ENCODE peak calls at places on chromosomes 3 and 15, in seven cellular contexts. E is choroid plexus epithelial cell; C is osteocyte; H is kidney; V is CD4-positive, alpha-beta T cell; K is HCT116; Z is pancreas. N is an unnamed sample.

GRCh38 chr15:66094331-66094730 is 159.2 kb downstream of the MEGF11 start:
- DNase-seq in E (no peak), C (no peak), H (no peak), K (no peak), Z (no peak), V (no peak), N (no peak)

GRCh38 chr3:98702166-98702565 is 61.0 kb upstream of the ST3GAL6 start:
- DNase-seq in E (no peak), H (no peak), V (no peak), C (no peak), Z (no peak), K (no peak), N (peak; percentile 7)

GRCh38 chr3:142502187-142502985 is 54.5 kb upstream of the XRN1 start:
- DNase-seq in K (no peak), H (no peak), Z (no peak), E (no peak), V (no peak), C (no peak), N (no peak)

GRCh38 chr3:71421820-71422566 is 161.5 kb downstream of the FOXP1 start:
- DNase-seq in C (no peak), K (no peak), H (no peak), E (no peak), Z (no peak), V (no peak), N (no peak)

GRCh38 chr15:72271895-72272212 is 500 bp downstream of the PARP6 start:
- DNase-seq in C (no peak), H (no peak), E (peak; percentile 31), K (no peak), V (no peak), Z (no peak), N (peak; percentile 28)

GRCh38 chr3:101602731-101603130 is 28.8 kb downstream of the PCNP start:
- DNase-seq in H (no peak), E (no peak), Z (no peak), K (no peak), C (no peak), V (no peak), N (no peak)

GRCh38 chr3:18409266-18409665 is 15.9 kb downstream of the SATB1 start:
- DNase-seq in K (no peak), Z (no peak), C (no peak), H (no peak), V (no peak), E (no peak), N (no peak)

GRCh38 chr15:25971053-25971452 is 107.9 kb upstream of the ATP10A start:
- DNase-seq in Z (no peak), V (no peak), H (no peak), E (no peak), C (no peak), K (no peak), N (no peak)

DNA sequence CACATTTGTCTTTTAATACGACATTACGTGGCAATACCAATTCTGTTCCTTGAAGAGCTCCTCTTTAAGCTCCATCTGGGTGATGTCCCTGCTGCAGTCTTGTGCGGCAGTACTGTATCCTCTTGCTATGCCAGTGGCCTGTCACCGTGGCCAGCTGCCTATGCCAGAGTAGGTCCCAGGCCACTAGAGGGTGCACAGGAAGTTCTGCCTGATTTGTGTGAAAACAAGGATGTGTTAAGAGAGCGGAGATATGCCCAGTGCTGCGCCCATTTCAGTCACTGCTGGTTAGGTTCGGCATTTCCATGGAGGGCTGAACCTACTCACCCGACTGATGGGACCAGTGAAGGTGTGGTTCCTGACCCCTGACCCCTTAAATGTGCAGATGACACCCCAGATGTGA is 25.2 kb downstream of the NIPA1 start:
- DNase-seq in V (no peak), H (no peak), C (no peak), Z (no peak), E (peak; percentile 42), K (no peak), N (peak; percentile 3)
- TF ChIP-seq CTCF in V (no peak), H (no peak), C (peak; percentile 50), Z (peak; percentile 41), E (peak; percentile 65), K (peak; percentile 62), N (peak; percentile 44)

DNA sequence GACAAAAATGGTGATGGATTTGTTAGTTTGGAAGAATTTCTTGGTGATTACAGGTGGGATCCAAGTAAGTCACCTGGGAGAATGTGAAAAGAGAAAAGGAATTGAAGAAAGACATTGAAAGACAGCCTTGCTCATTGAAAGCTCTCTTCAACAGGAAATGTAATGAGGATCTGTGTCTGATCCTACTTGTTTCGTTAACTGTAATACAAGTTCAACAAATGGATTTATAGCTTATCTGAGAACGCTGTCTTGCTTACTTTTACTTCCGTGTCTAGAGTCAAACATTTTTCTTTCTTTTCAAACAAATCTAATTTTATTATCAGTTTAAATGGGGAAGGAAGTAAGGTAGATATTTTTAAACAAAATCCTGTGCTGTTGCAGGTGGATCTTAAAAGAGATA is 15.9 kb downstream of the RCN2 start:
- DNase-seq in E (no peak), C (no peak), K (no peak), Z (no peak), V (no peak), H (no peak), N (no peak)
- TF ChIP-seq CTCF in E (no peak), C (no peak), K (no peak), Z (no peak), V (no peak), H (no peak), N (no peak)

DNA sequence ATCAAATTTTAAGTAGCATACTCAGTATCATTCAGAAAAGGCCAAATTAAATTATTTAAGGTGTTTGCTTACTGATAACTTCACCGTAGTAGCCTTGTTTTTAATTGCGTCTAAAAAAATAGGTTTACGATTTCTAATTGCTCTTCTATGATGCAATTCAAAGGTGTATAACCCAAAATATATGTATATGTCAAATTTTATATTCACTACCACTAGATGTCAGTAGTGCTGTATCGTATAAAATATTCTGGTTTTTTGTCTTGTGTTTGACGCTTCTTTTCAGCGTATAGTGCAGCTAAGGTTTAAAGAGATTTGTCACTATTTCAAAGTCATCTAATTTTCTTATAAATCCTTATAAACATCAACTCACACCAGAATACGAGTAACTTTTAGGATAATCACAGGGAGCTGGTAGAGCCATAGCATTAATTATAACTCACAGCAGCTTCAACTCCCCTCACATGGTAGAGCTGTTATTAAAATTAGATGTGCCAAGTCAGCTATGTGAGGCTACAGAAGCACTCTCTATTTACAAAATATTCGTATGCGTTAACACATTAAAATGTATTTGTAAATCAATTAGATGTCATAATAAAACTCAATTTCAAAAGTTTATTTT is 3.5 kb downstream of the PFN2 start:
- DNase-seq in K (peak; percentile 35), Z (no peak), H (no peak), V (no peak), E (peak; percentile 70), C (no peak), N (peak; percentile 30)
- TF ChIP-seq CTCF in K (peak; percentile 13), Z (peak; percentile 37), H (peak; percentile 55), V (peak; percentile 73), E (peak; percentile 53), C (peak; percentile 67), N (no peak)

DNA sequence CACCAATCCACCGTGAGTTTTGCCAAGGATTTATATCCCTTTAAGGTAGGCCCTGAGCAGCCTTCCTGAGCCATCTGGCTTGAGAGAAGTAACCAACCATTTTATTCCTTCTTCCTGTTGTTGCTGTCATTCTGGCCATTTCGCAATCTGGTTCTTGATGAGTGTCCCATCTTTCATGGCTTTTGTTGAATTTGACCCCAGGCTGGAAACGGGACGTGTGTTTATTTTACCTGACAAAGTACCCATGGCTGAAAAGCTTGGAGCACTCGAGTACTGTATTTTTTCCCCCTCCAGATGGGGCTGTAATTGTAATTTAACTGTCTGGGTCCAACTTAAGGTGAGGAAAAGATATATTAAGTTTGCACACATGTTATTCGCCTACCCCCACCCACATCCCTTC is 173.4 kb downstream of the WNT5A start:
- DNase-seq in E (no peak), K (no peak), C (no peak), Z (no peak), V (no peak), H (no peak), N (no peak)
- TF ChIP-seq CTCF in E (no peak), K (no peak), C (no peak), Z (no peak), V (no peak), H (no peak), N (no peak)

GRCh38 chr15:92163641-92164040 is 230.0 kb upstream of the ST8SIA2 start:
- DNase-seq in V (no peak), H (no peak), E (no peak), Z (no peak), C (no peak), K (no peak), N (no peak)
- TF ChIP-seq CTCF in V (no peak), H (no peak), E (no peak), Z (no peak), C (no peak), K (no peak), N (no peak)

GRCh38 chr3:123656241-123656640 is 71.4 kb upstream of the HACD2 start:
- DNase-seq in H (no peak), C (no peak), Z (no peak), E (no peak), V (no peak), K (no peak), N (no peak)

GRCh38 chr3:123657578-123657977 is 72.7 kb upstream of the HACD2 start:
- DNase-seq in Z (no peak), V (no peak), E (no peak), C (no peak), H (peak; percentile 31), K (no peak), N (no peak)

GRCh38 chr3:123657111-123657510 is 72.3 kb upstream of the HACD2 start:
- DNase-seq in C (no peak), Z (no peak), E (no peak), K (no peak), H (peak; percentile 41), V (no peak), N (no peak)

GRCh38 chr3:123656691-123657090 is 71.8 kb upstream of the HACD2 start:
- DNase-seq in Z (no peak), H (peak; percentile 20), E (no peak), C (no peak), K (no peak), V (no peak), N (no peak)

DNA sequence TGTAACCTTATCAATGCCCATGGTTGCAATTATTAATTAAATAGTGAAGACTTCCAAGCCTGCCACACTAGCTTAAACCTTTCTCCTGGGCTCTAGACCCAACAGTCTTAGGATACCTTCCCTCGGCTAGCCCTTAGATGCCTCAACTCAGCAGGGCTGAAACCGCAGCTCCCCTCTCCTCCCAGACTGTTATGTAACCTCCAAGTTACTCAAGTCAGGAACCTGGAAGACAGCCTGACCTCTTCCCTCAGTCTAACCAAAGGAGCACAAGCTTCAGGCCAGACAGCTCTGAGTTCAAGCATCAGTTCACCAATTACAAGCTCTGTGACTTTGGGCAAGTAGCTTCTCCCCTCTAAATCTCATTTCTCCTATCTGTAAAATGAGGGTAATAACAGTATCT is 70.5 kb upstream of the HACD2 start:
- DNase-seq in V (no peak), C (no peak), Z (no peak), H (no peak), E (peak; percentile 41), K (no peak), N (no peak)
- TF ChIP-seq CTCF in V (no peak), C (no peak), Z (no peak), H (no peak), E (no peak), K (no peak), N (no peak)

GRCh38 chr3:43503067-43503728 is 118.6 kb downstream of the ANO10 start:
- DNase-seq in E (peak; percentile 71), C (no peak), H (no peak), Z (no peak), V (no peak), K (peak; percentile 12), N (no peak)
- TF ChIP-seq CTCF in E (peak; percentile 50), C (peak; percentile 73), H (peak; percentile 45), Z (peak; percentile 29), V (peak; percentile 68), K (peak; percentile 39), N (peak; percentile 36)